ENCODE peak calls at places on chromosomes 3 and 15, in six cellular contexts. One of them, this sample, is unnamed.

GRCh38 chr15:46502668-46503067 is 867.8 kb downstream of the SQOR start:
- DNase-seq in mesendoderm: peak
- DNase-seq in body of pancreas: no peak
- DNase-seq in brain pericyte: no peak
- DNase-seq in nephron progenitor cell: no peak
- DNase-seq in activated CD4-positive, alpha-beta T cell treated with anti-CD3 and anti-CD28 coated beads, Interleukin-2, amount 50 U/mL, for 1 hour: no peak
- DNase-seq in this sample: no peak

GRCh38 chr3:157785071-157785826 is 282.0 kb upstream of the VEPH1 start:
- DNase-seq in mesendoderm: peak
- DNase-seq in body of pancreas: no peak
- DNase-seq in brain pericyte: no peak
- DNase-seq in nephron progenitor cell: peak
- DNase-seq in activated CD4-positive, alpha-beta T cell treated with anti-CD3 and anti-CD28 coated beads, Interleukin-2, amount 50 U/mL, for 1 hour: no peak
- DNase-seq in this sample: no peak

GRCh38 chr3:157175678-157176077 is 15.7 kb upstream of the CCNL1 start:
- DNase-seq in mesendoderm: peak
- DNase-seq in body of pancreas: peak
- DNase-seq in brain pericyte: no peak
- DNase-seq in nephron progenitor cell: peak
- DNase-seq in activated CD4-positive, alpha-beta T cell treated with anti-CD3 and anti-CD28 coated beads, Interleukin-2, amount 50 U/mL, for 1 hour: no peak
- DNase-seq in this sample: no peak

GRCh38 chr3:51721062-51721745 is 14.3 kb downstream of the GRM2 start:
- DNase-seq in mesendoderm: no peak
- DNase-seq in body of pancreas: no peak
- DNase-seq in brain pericyte: no peak
- DNase-seq in nephron progenitor cell: no peak
- DNase-seq in activated CD4-positive, alpha-beta T cell treated with anti-CD3 and anti-CD28 coated beads, Interleukin-2, amount 50 U/mL, for 1 hour: no peak
- DNase-seq in this sample: no peak

GRCh38 chr15:85335193-85335939 is 45.0 kb upstream of the AKAP13 start:
- DNase-seq in mesendoderm: peak
- DNase-seq in body of pancreas: no peak
- DNase-seq in brain pericyte: no peak
- DNase-seq in nephron progenitor cell: no peak
- DNase-seq in activated CD4-positive, alpha-beta T cell treated with anti-CD3 and anti-CD28 coated beads, Interleukin-2, amount 50 U/mL, for 1 hour: no peak
- DNase-seq in this sample: no peak

GRCh38 chr3:55330756-55331155 is 156.3 kb downstream of the WNT5A start:
- DNase-seq in mesendoderm: peak
- DNase-seq in body of pancreas: no peak
- DNase-seq in brain pericyte: no peak
- DNase-seq in nephron progenitor cell: no peak
- DNase-seq in activated CD4-positive, alpha-beta T cell treated with anti-CD3 and anti-CD28 coated beads, Interleukin-2, amount 50 U/mL, for 1 hour: no peak
- DNase-seq in this sample: no peak

GRCh38 chr3:182618981-182619591 is 174.2 kb upstream of the ATP11B start:
- DNase-seq in mesendoderm: no peak
- DNase-seq in body of pancreas: no peak
- DNase-seq in brain pericyte: no peak
- DNase-seq in nephron progenitor cell: no peak
- DNase-seq in activated CD4-positive, alpha-beta T cell treated with anti-CD3 and anti-CD28 coated beads, Interleukin-2, amount 50 U/mL, for 1 hour: no peak
- DNase-seq in this sample: no peak

GRCh38 chr3:194296832-194297666 is 54.1 kb downstream of the CPN2 start:
- DNase-seq in mesendoderm: peak
- DNase-seq in body of pancreas: peak
- DNase-seq in brain pericyte: no peak
- DNase-seq in nephron progenitor cell: peak
- DNase-seq in activated CD4-positive, alpha-beta T cell treated with anti-CD3 and anti-CD28 coated beads, Interleukin-2, amount 50 U/mL, for 1 hour: no peak
- DNase-seq in this sample: no peak

GRCh38 chr3:132721479-132722164 is 587 bp downstream of the NPHP3 start:
- DNase-seq in mesendoderm: peak
- DNase-seq in body of pancreas: peak
- DNase-seq in brain pericyte: peak
- DNase-seq in nephron progenitor cell: peak
- DNase-seq in activated CD4-positive, alpha-beta T cell treated with anti-CD3 and anti-CD28 coated beads, Interleukin-2, amount 50 U/mL, for 1 hour: no peak
- DNase-seq in this sample: no peak

GRCh38 chr3:31079691-31080090 is 185.2 kb upstream of the GADL1 start:
- DNase-seq in mesendoderm: no peak
- DNase-seq in body of pancreas: no peak
- DNase-seq in brain pericyte: no peak
- DNase-seq in nephron progenitor cell: no peak
- DNase-seq in activated CD4-positive, alpha-beta T cell treated with anti-CD3 and anti-CD28 coated beads, Interleukin-2, amount 50 U/mL, for 1 hour: no peak
- DNase-seq in this sample: no peak

GRCh38 chr15:29919380-29919881 is 97.2 kb upstream of the TJP1 start:
- DNase-seq in mesendoderm: no peak
- DNase-seq in body of pancreas: no peak
- DNase-seq in brain pericyte: no peak
- DNase-seq in nephron progenitor cell: no peak
- DNase-seq in activated CD4-positive, alpha-beta T cell treated with anti-CD3 and anti-CD28 coated beads, Interleukin-2, amount 50 U/mL, for 1 hour: no peak
- DNase-seq in this sample: no peak

GRCh38 chr3:14203521-14204079 is 25.0 kb downstream of the LSM3 start:
- DNase-seq in mesendoderm: peak
- DNase-seq in body of pancreas: peak
- DNase-seq in brain pericyte: peak
- DNase-seq in nephron progenitor cell: peak
- DNase-seq in activated CD4-positive, alpha-beta T cell treated with anti-CD3 and anti-CD28 coated beads, Interleukin-2, amount 50 U/mL, for 1 hour: peak
- DNase-seq in this sample: peak

GRCh38 chr3:49706456-49707112 is 12.9 kb downstream of the AMIGO3 start:
- DNase-seq in mesendoderm: no peak
- DNase-seq in body of pancreas: no peak
- DNase-seq in brain pericyte: no peak
- DNase-seq in nephron progenitor cell: no peak
- DNase-seq in activated CD4-positive, alpha-beta T cell treated with anti-CD3 and anti-CD28 coated beads, Interleukin-2, amount 50 U/mL, for 1 hour: no peak
- DNase-seq in this sample: no peak

GRCh38 chr3:63202529-63202928 is 75.6 kb upstream of the SYNPR start:
- DNase-seq in mesendoderm: no peak
- DNase-seq in body of pancreas: no peak
- DNase-seq in brain pericyte: no peak
- DNase-seq in nephron progenitor cell: no peak
- DNase-seq in activated CD4-positive, alpha-beta T cell treated with anti-CD3 and anti-CD28 coated beads, Interleukin-2, amount 50 U/mL, for 1 hour: no peak
- DNase-seq in this sample: no peak

GRCh38 chr3:113746955-113747718 is at the start of gene ATP6V1A:
- DNase-seq in mesendoderm: peak
- DNase-seq in body of pancreas: peak
- DNase-seq in brain pericyte: no peak
- DNase-seq in nephron progenitor cell: peak
- DNase-seq in activated CD4-positive, alpha-beta T cell treated with anti-CD3 and anti-CD28 coated beads, Interleukin-2, amount 50 U/mL, for 1 hour: peak
- DNase-seq in this sample: no peak

GRCh38 chr3:179446501-179446900 is 4.8 kb downstream of the GNB4 start:
- DNase-seq in mesendoderm: peak
- DNase-seq in body of pancreas: no peak
- DNase-seq in brain pericyte: no peak
- DNase-seq in nephron progenitor cell: no peak
- DNase-seq in activated CD4-positive, alpha-beta T cell treated with anti-CD3 and anti-CD28 coated beads, Interleukin-2, amount 50 U/mL, for 1 hour: no peak
- DNase-seq in this sample: no peak

GRCh38 chr3:128473180-128473519 is 6.5 kb upstream of the DNAJB8 start:
- DNase-seq in mesendoderm: no peak
- DNase-seq in body of pancreas: peak
- DNase-seq in brain pericyte: no peak
- DNase-seq in nephron progenitor cell: no peak
- DNase-seq in activated CD4-positive, alpha-beta T cell treated with anti-CD3 and anti-CD28 coated beads, Interleukin-2, amount 50 U/mL, for 1 hour: no peak
- DNase-seq in this sample: no peak

GRCh38 chr15:56923174-56923579 is 4.7 kb downstream of the TCF12 start:
- DNase-seq in mesendoderm: no peak
- DNase-seq in body of pancreas: no peak
- DNase-seq in brain pericyte: no peak
- DNase-seq in nephron progenitor cell: no peak
- DNase-seq in activated CD4-positive, alpha-beta T cell treated with anti-CD3 and anti-CD28 coated beads, Interleukin-2, amount 50 U/mL, for 1 hour: no peak
- DNase-seq in this sample: no peak

GRCh38 chr3:31268868-31269267 is 263.9 kb upstream of the STT3B start:
- DNase-seq in mesendoderm: no peak
- DNase-seq in body of pancreas: no peak
- DNase-seq in brain pericyte: no peak
- DNase-seq in nephron progenitor cell: no peak
- DNase-seq in activated CD4-positive, alpha-beta T cell treated with anti-CD3 and anti-CD28 coated beads, Interleukin-2, amount 50 U/mL, for 1 hour: no peak
- DNase-seq in this sample: no peak

GRCh38 chr3:99087277-99087676 is 185.8 kb upstream of the DCBLD2 start:
- DNase-seq in mesendoderm: no peak
- DNase-seq in body of pancreas: no peak
- DNase-seq in brain pericyte: no peak
- DNase-seq in nephron progenitor cell: no peak
- DNase-seq in activated CD4-positive, alpha-beta T cell treated with anti-CD3 and anti-CD28 coated beads, Interleukin-2, amount 50 U/mL, for 1 hour: no peak
- DNase-seq in this sample: no peak

GRCh38 chr3:10235551-10235950 is 12.7 kb upstream of the TATDN2 start:
- DNase-seq in mesendoderm: no peak
- DNase-seq in body of pancreas: no peak
- DNase-seq in brain pericyte: no peak
- DNase-seq in nephron progenitor cell: no peak
- DNase-seq in activated CD4-positive, alpha-beta T cell treated with anti-CD3 and anti-CD28 coated beads, Interleukin-2, amount 50 U/mL, for 1 hour: no peak
- DNase-seq in this sample: no peak

GRCh38 chr3:190883973-190884832 is 21.7 kb upstream of the GMNC start:
- DNase-seq in mesendoderm: peak
- DNase-seq in body of pancreas: peak
- DNase-seq in brain pericyte: peak
- DNase-seq in nephron progenitor cell: peak
- DNase-seq in activated CD4-positive, alpha-beta T cell treated with anti-CD3 and anti-CD28 coated beads, Interleukin-2, amount 50 U/mL, for 1 hour: no peak
- DNase-seq in this sample: no peak

GRCh38 chr3:150911780-150912179 is 6.5 kb upstream of the MINDY4B start:
- DNase-seq in mesendoderm: no peak
- DNase-seq in body of pancreas: no peak
- DNase-seq in brain pericyte: no peak
- DNase-seq in nephron progenitor cell: no peak
- DNase-seq in activated CD4-positive, alpha-beta T cell treated with anti-CD3 and anti-CD28 coated beads, Interleukin-2, amount 50 U/mL, for 1 hour: no peak
- DNase-seq in this sample: no peak

GRCh38 chr15:65525622-65526021 is 4.6 kb upstream of the HACD3 start:
- DNase-seq in mesendoderm: no peak
- DNase-seq in body of pancreas: peak
- DNase-seq in brain pericyte: no peak
- DNase-seq in nephron progenitor cell: no peak
- DNase-seq in activated CD4-positive, alpha-beta T cell treated with anti-CD3 and anti-CD28 coated beads, Interleukin-2, amount 50 U/mL, for 1 hour: no peak
- DNase-seq in this sample: no peak

GRCh38 chr15:66844041-66844746 is 142.2 kb downstream of the SMAD6 start:
- DNase-seq in mesendoderm: peak
- DNase-seq in body of pancreas: no peak
- DNase-seq in brain pericyte: no peak
- DNase-seq in nephron progenitor cell: no peak
- DNase-seq in activated CD4-positive, alpha-beta T cell treated with anti-CD3 and anti-CD28 coated beads, Interleukin-2, amount 50 U/mL, for 1 hour: no peak
- DNase-seq in this sample: no peak

GRCh38 chr15:82803793-82804574 is 1.9 kb downstream of the FSD2 start:
- DNase-seq in mesendoderm: no peak
- DNase-seq in body of pancreas: no peak
- DNase-seq in brain pericyte: no peak
- DNase-seq in nephron progenitor cell: no peak
- DNase-seq in activated CD4-positive, alpha-beta T cell treated with anti-CD3 and anti-CD28 coated beads, Interleukin-2, amount 50 U/mL, for 1 hour: no peak
- DNase-seq in this sample: no peak

GRCh38 chr3:133237380-133237779 is 162.5 kb upstream of the BFSP2 start:
- DNase-seq in mesendoderm: no peak
- DNase-seq in body of pancreas: no peak
- DNase-seq in brain pericyte: no peak
- DNase-seq in nephron progenitor cell: no peak
- DNase-seq in activated CD4-positive, alpha-beta T cell treated with anti-CD3 and anti-CD28 coated beads, Interleukin-2, amount 50 U/mL, for 1 hour: no peak
- DNase-seq in this sample: no peak

GRCh38 chr3:10291139-10291500 is 1.6 kb downstream of the GHRL start:
- DNase-seq in mesendoderm: no peak
- DNase-seq in body of pancreas: no peak
- DNase-seq in brain pericyte: no peak
- DNase-seq in nephron progenitor cell: no peak
- DNase-seq in activated CD4-positive, alpha-beta T cell treated with anti-CD3 and anti-CD28 coated beads, Interleukin-2, amount 50 U/mL, for 1 hour: no peak
- DNase-seq in this sample: no peak

GRCh38 chr15:93913310-93913709 is 318.1 kb upstream of the MCTP2 start:
- DNase-seq in mesendoderm: no peak
- DNase-seq in body of pancreas: no peak
- DNase-seq in brain pericyte: no peak
- DNase-seq in nephron progenitor cell: no peak
- DNase-seq in activated CD4-positive, alpha-beta T cell treated with anti-CD3 and anti-CD28 coated beads, Interleukin-2, amount 50 U/mL, for 1 hour: no peak
- DNase-seq in this sample: no peak

GRCh38 chr3:188003188-188004171 is 150.5 kb upstream of the LPP start:
- DNase-seq in mesendoderm: no peak
- DNase-seq in body of pancreas: peak
- DNase-seq in brain pericyte: no peak
- DNase-seq in nephron progenitor cell: no peak
- DNase-seq in activated CD4-positive, alpha-beta T cell treated with anti-CD3 and anti-CD28 coated beads, Interleukin-2, amount 50 U/mL, for 1 hour: no peak
- DNase-seq in this sample: no peak

GRCh38 chr3:142709207-142709606 is 14.6 kb upstream of the TRPC1 start:
- DNase-seq in mesendoderm: no peak
- DNase-seq in body of pancreas: no peak
- DNase-seq in brain pericyte: no peak
- DNase-seq in nephron progenitor cell: no peak
- DNase-seq in activated CD4-positive, alpha-beta T cell treated with anti-CD3 and anti-CD28 coated beads, Interleukin-2, amount 50 U/mL, for 1 hour: no peak
- DNase-seq in this sample: no peak

GRCh38 chr3:160704006-160704405 is 27.0 kb downstream of the ARL14 start:
- DNase-seq in mesendoderm: no peak
- DNase-seq in body of pancreas: no peak
- DNase-seq in brain pericyte: no peak
- DNase-seq in nephron progenitor cell: no peak
- DNase-seq in activated CD4-positive, alpha-beta T cell treated with anti-CD3 and anti-CD28 coated beads, Interleukin-2, amount 50 U/mL, for 1 hour: no peak
- DNase-seq in this sample: no peak

This sample was measured in effector memory CD8-positive, alpha-beta T cell.